ENCODE peak calls at places on chromosome 13, in five cellular contexts. S is SK-N-SH, N is adrenal gland, U is tibial artery, L is endothelial cell of umbilical vein. Q is an unnamed sample.
A peak's percentile ranks its signal among the peaks of the same experiment; 100 is the strongest.

GRCh38 chr13:93673885-93674284 is 447.3 kb downstream of the GPC6 start:
- DNase-seq in U (no peak), L (no peak), N (no peak), S (peak; percentile 41), Q (no peak)

GRCh38 chr13:50460366-50460765 is 383.1 kb downstream of the DLEU7 start:
- DNase-seq in N (no peak), S (no peak), U (no peak), L (no peak), Q (no peak)

GRCh38 chr13:44013666-44014291 is 134.1 kb downstream of the LACC1 start:
- DNase-seq in N (no peak), L (peak; percentile 88), U (no peak), S (no peak), Q (no peak)

GRCh38 chr13:23323946-23324709 is 109.4 kb downstream of the SACS start:
- DNase-seq in S (no peak), U (no peak), N (no peak), L (peak; percentile 41), Q (no peak)

GRCh38 chr13:37869756-37870488 is at the start of gene TRPC4:
- DNase-seq in U (peak; percentile 81), N (no peak), S (peak; percentile 33), L (peak; percentile 22), Q (peak; percentile 74)

GRCh38 chr13:51923983-51924539 is 62.3 kb downstream of the CCDC70 start:
- DNase-seq in U (no peak), N (no peak), L (no peak), S (peak; percentile 40), Q (peak; percentile 27)

GRCh38 chr13:51801631-51802099 is 2.3 kb downstream of the DHRS12 start:
- DNase-seq in S (peak; percentile 56), U (peak; percentile 92), L (peak; percentile 54), N (peak; percentile 81), Q (peak; percentile 95)

GRCh38 chr13:49627831-49628652 is at the start of gene ARL11:
- DNase-seq in L (no peak), N (peak; percentile 55), S (no peak), U (peak; percentile 76), Q (peak; percentile 69)

GRCh38 chr13:108360139-108360538 is 90.6 kb downstream of the TNFSF13B start:
- DNase-seq in U (no peak), N (no peak), S (no peak), L (no peak), Q (no peak)

GRCh38 chr13:51453959-51454703 is 1.3 kb upstream of the INTS6 start:
- DNase-seq in L (peak; percentile 58), S (peak; percentile 51), N (peak; percentile 35), U (no peak), Q (peak; percentile 41)

GRCh38 chr13:25429466-25429865 is 57.7 kb downstream of the ATP8A2 start:
- DNase-seq in L (no peak), N (no peak), S (no peak), U (no peak), Q (no peak)

GRCh38 chr13:113427562-113428468 is 25.5 kb downstream of the ADPRHL1 start:
- DNase-seq in U (no peak), L (no peak), S (no peak), N (no peak), Q (no peak)

GRCh38 chr13:95494082-95494681 is 58.3 kb upstream of the CLDN10 start:
- DNase-seq in U (no peak), L (peak; percentile 85), S (peak; percentile 62), N (no peak), Q (peak; percentile 70)

GRCh38 chr13:80168089-80168850 is 172.7 kb downstream of the SPRY2 start:
- DNase-seq in U (no peak), L (no peak), S (no peak), N (no peak), Q (no peak)

GRCh38 chr13:45859682-45860081 is 8.1 kb upstream of the SIAH3 start:
- DNase-seq in N (no peak), U (no peak), L (no peak), S (no peak), Q (no peak)

GRCh38 chr13:79187917-79188699 is 217.9 kb downstream of the RBM26 start:
- DNase-seq in S (no peak), N (no peak), L (no peak), U (no peak), Q (no peak)

GRCh38 chr13:102020611-102021216 is 381.1 kb downstream of the FGF14 start:
- DNase-seq in S (no peak), N (no peak), L (no peak), U (no peak), Q (no peak)

GRCh38 chr13:83895994-83896580 is 13.8 kb upstream of the SLITRK1 start:
- DNase-seq in U (no peak), L (no peak), S (no peak), N (no peak), Q (no peak)

GRCh38 chr13:113298001-113298945 is 1.2 kb downstream of the LAMP1 start:
- DNase-seq in U (no peak), S (no peak), N (no peak), L (peak; percentile 14), Q (no peak)

GRCh38 chr13:113855012-113855921 is 8.6 kb downstream of the GAS6 start:
- DNase-seq in U (peak; percentile 67), N (no peak), L (no peak), S (no peak), Q (peak; percentile 75)

GRCh38 chr13:101415358-101416174 is 742 bp downstream of the NALCN start:
- DNase-seq in S (no peak), U (no peak), N (no peak), L (peak; percentile 13), Q (no peak)

GRCh38 chr13:20404488-20405222 is 121.0 kb downstream of the CRYL1 start:
- DNase-seq in N (no peak), L (no peak), U (no peak), S (no peak), Q (no peak)

GRCh38 chr13:100234524-100235136 is 145.7 kb downstream of the PCCA start:
- DNase-seq in S (no peak), U (no peak), N (no peak), L (no peak), Q (no peak)

GRCh38 chr13:36817996-36818395 is 1.0 kb upstream of the RFXAP start:
- DNase-seq in S (no peak), U (no peak), L (no peak), N (no peak), Q (no peak)

GRCh38 chr13:80527400-80527799 is 186.5 kb upstream of the SPRY2 start:
- DNase-seq in U (no peak), L (peak; percentile 46), S (peak; percentile 46), N (no peak), Q (no peak)

GRCh38 chr13:82634946-82635345 is 1247.3 kb downstream of the SLITRK1 start:
- DNase-seq in N (no peak), S (no peak), U (no peak), L (no peak), Q (no peak)

DNA sequence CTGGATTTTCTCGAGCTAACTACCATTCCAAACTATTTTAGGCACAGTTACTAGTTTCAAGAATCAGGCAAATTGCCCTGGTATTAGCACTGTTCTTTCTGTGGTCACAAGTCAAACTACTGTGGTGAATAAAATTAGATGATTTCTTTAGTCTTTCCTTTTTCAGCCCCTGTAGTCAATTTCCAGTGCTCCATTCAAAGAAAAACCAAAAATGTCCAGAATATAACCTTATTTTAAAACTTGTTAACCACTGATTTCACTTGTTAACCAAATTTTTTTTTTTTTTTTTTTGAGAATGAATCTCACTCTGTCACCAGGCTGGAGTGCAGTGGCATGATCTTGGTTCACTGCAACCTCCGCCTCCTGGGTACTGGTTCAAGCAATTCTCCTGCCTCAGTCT is 50.6 kb upstream of the USPL1 start:
- DNase-seq in S (no peak), U (no peak), L (no peak), N (no peak), Q (no peak)
- H3K4me1 ChIP-seq in S (peaks cover 13% of the 10 kb centered on the region), U (no peaks in the 10 kb centered on the region), L (peaks cover 1% of the 10 kb centered on the region), N (peaks cover 23% of the 10 kb centered on the region), Q (peaks cover 2% of the 10 kb centered on the region)

DNA sequence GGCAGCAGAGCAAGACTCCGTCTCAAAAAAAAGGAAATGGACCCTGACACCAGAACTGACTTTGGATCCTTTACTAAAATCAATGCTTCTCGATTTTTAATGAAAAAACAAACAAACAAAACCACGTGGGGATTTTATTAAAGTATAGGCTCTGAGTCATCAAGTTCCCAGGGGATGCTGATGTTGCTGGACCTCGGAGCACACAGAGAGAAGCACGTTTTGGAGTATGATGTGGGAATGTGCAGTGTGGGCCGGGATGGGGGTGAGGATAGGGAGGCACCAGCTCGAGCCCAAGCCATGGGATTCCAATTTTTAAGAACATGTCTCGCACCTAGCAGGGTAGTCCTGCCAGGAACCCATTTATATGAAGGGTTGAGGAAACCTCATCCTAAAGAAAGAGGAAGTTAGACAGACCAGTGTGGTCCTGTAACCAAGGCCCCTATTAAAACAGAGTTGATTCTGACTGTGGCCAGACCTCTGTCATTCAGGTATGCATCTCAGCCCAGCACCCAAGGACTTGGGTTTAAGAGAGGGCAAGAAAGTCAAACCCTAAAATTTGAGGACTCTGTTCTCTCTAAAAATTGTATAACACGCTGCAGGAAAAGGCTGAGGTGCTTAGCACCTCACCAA is 6.4 kb downstream of the FLT1 start:
- DNase-seq in S (no peak), N (no peak), U (no peak), L (no peak), Q (no peak)
- H3K27me3 ChIP-seq in S (peaks cover 71% of the 10 kb centered on the region), N (peaks cover 29% of the 10 kb centered on the region), U (no peaks in the 10 kb centered on the region), L (no peaks in the 10 kb centered on the region), Q (peaks cover under 1% of the 10 kb centered on the region)

GRCh38 chr13:32639502-32640105 is 53.4 kb downstream of the PDS5B start:
- DNase-seq in U (peak; percentile 72), N (peak; percentile 41), L (peak; percentile 67), S (peak; percentile 33), Q (peak; percentile 65)

GRCh38 chr13:32645854-32646253 is 59.6 kb downstream of the PDS5B start:
- DNase-seq in S (no peak), L (no peak), N (no peak), U (no peak), Q (no peak)

GRCh38 chr13:32642316-32642715 is 56.1 kb downstream of the PDS5B start:
- DNase-seq in U (no peak), N (no peak), L (peak; percentile 28), S (no peak), Q (no peak)

GRCh38 chr13:32638739-32639138 is 52.5 kb downstream of the PDS5B start:
- DNase-seq in U (no peak), L (no peak), S (no peak), N (no peak), Q (no peak)

DNA sequence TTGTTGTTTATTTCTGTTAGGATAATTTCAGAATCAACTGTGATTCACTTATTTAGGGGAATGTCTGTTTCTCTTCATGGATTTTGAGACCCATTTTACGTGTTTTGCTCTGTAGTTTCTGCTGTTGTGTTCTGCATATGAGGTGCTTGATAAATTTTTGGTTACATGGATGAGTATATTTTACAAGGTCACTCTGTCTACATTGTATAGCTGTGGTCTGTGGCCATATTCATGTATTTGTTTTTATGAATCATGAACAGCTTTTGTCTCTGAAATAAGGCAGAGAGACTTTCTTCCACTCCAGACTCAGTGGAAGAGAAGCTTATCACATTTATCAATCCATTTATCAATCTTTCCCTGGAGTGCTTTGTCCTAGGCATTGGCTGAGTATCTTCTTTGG is 56.6 kb downstream of the PDS5B start:
- DNase-seq in S (no peak), L (peak; percentile 16), U (no peak), N (no peak), Q (no peak)
- H3K27ac ChIP-seq in S (no peak overlapping the region), L (no peak overlapping the region), U (no peak overlapping the region), N (no peak overlapping the region), Q (no peak overlapping the region)

DNA sequence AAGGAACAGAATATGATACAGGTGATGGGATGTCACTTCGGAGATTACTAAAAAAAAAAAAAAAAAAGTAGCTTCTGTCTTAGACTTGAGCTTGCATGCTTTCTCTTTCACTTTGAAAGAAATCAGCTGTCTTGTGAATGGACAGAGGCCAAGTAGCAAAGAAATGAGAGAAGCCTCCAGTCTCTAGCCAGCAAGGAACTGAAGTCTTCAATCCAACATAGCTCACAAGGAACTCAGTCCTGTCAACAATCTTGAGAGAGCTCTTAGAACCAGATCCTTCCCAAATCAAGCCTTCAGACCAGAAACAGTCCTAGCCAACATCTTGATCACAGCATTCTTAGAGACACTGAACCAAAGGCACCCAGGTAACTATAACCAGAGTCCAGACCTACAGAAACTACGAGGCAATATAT is 7.7 kb downstream of the N4BP2L2 start:
- DNase-seq in S (no peak), N (peak; percentile 25), L (peak; percentile 31), U (no peak), Q (peak; percentile 69)
- H3K4me1 ChIP-seq in S (peaks cover 12% of the 10 kb centered on the region), N (peaks cover 79% of the 10 kb centered on the region), L (peaks cover 11% of the 10 kb centered on the region), U (peaks cover 24% of the 10 kb centered on the region), Q (peaks cover 7% of the 10 kb centered on the region)

Q was measured in small intestine.